ENCODE peak calls at places on chromosome 18, in eight cellular contexts. D is SJSA1, T is T-helper 17 cell, O is left cardiac atrium, X is hepatic stellate cell, Q is endothelial cell, R is HFF-Myc, F is AG04450. Z is an unnamed sample.

GRCh38 chr18:78900938-78901909 is 78.4 kb upstream of the SALL3 start:
- DNase-seq in D (no peak), F (no peak), Q (no peak), X (no peak), T (no peak), R (no peak), O (no peak), Z (no peak)

GRCh38 chr18:52510139-52510538 is 170.1 kb downstream of the DCC start:
- DNase-seq in X (no peak), R (no peak), D (no peak), O (no peak), F (no peak), T (no peak), Q (peak), Z (no peak)

GRCh38 chr18:37483984-37484892 is 81.4 kb downstream of the CELF4 start:
- DNase-seq in F (no peak), R (no peak), T (no peak), Q (no peak), O (no peak), X (no peak), D (no peak), Z (no peak)

GRCh38 chr18:9204659-9205058 is 68.1 kb downstream of the ANKRD12 start:
- DNase-seq in F (no peak), O (no peak), Q (no peak), D (no peak), X (no peak), R (no peak), T (no peak), Z (no peak)

GRCh38 chr18:8765692-8766463 is 60.5 kb downstream of the MTCL1 start:
- DNase-seq in D (no peak), Q (no peak), T (no peak), O (no peak), R (no peak), X (no peak), F (no peak), Z (peak)

GRCh38 chr18:59517446-59518171 is 158.5 kb upstream of the LMAN1 start:
- DNase-seq in T (no peak), R (no peak), F (no peak), O (peak), X (no peak), D (peak), Q (peak), Z (no peak)

GRCh38 chr18:58190842-58191530 is 147.0 kb downstream of the NEDD4L start:
- DNase-seq in O (no peak), R (no peak), X (no peak), D (peak), F (no peak), Q (no peak), T (no peak), Z (no peak)

GRCh38 chr18:9068346-9068745 is 34.2 kb upstream of the NDUFV2 start:
- DNase-seq in O (no peak), Q (no peak), D (no peak), F (no peak), R (no peak), X (no peak), T (no peak), Z (no peak)

GRCh38 chr18:79571221-79572092 is 108.1 kb upstream of the CTDP1 start:
- DNase-seq in X (no peak), D (no peak), O (no peak), Q (no peak), R (no peak), F (no peak), T (no peak), Z (no peak)

GRCh38 chr18:21740474-21740723 is 193 bp upstream of the MIB1 start:
- DNase-seq in T (peak), O (peak), Q (no peak), R (no peak), D (no peak), X (no peak), F (no peak), Z (no peak)

GRCh38 chr18:8322486-8322885 is 286.8 kb upstream of the RAB12 start:
- DNase-seq in R (no peak), X (no peak), O (no peak), D (no peak), F (no peak), Q (no peak), T (no peak), Z (no peak)